ENCODE peak calls at places on chromosomes 13 and 19, in eight cellular contexts. One of them, this sample, is unnamed.

GRCh38 chr19:28042516-28042915 is 1170.4 kb downstream of the UQCRFS1 start:
- DNase-seq in neural progenitor cell: no peak
- DNase-seq in suprapubic skin: no peak
- DNase-seq in psoas muscle: no peak
- DNase-seq in BJ: no peak
- DNase-seq in transverse colon: no peak
- DNase-seq in PC-3: no peak
- DNase-seq in IMR-90: no peak
- DNase-seq in this sample: no peak

GRCh38 chr13:110886475-110887241 is 28.2 kb downstream of the ANKRD10 start:
- DNase-seq in IMR-90: no peak
- DNase-seq in transverse colon: no peak
- DNase-seq in neural progenitor cell: no peak
- DNase-seq in PC-3: no peak
- DNase-seq in psoas muscle: no peak
- DNase-seq in suprapubic skin: no peak
- DNase-seq in BJ: no peak
- DNase-seq in this sample: no peak

GRCh38 chr19:40510526-40511115 is 43.8 kb downstream of the SPTBN4 start:
- DNase-seq in psoas muscle: no peak
- DNase-seq in PC-3: no peak
- DNase-seq in IMR-90: peak; percentile 13
- DNase-seq in neural progenitor cell: no peak
- DNase-seq in BJ: peak; percentile 6
- DNase-seq in suprapubic skin: no peak
- DNase-seq in transverse colon: no peak
- DNase-seq in this sample: no peak

GRCh38 chr19:19602136-19602712 is 16.3 kb downstream of the PBX4 start:
- DNase-seq in neural progenitor cell: no peak
- DNase-seq in suprapubic skin: no peak
- DNase-seq in IMR-90: no peak
- DNase-seq in BJ: no peak
- DNase-seq in psoas muscle: no peak
- DNase-seq in transverse colon: no peak
- DNase-seq in PC-3: no peak
- DNase-seq in this sample: no peak

GRCh38 chr19:50431343-50432220 is 1.1 kb upstream of the MYBPC2 start:
- DNase-seq in IMR-90: peak; percentile 57
- DNase-seq in BJ: no peak
- DNase-seq in transverse colon: peak; percentile 90
- DNase-seq in PC-3: peak; percentile 84
- DNase-seq in psoas muscle: peak; percentile 93
- DNase-seq in neural progenitor cell: peak; percentile 93
- DNase-seq in suprapubic skin: peak; percentile 87
- DNase-seq in this sample: no peak

GRCh38 chr13:41459754-41460111 is 2.4 kb downstream of the RGCC start:
- DNase-seq in IMR-90: no peak
- DNase-seq in psoas muscle: no peak
- DNase-seq in neural progenitor cell: no peak
- DNase-seq in BJ: no peak
- DNase-seq in transverse colon: no peak
- DNase-seq in suprapubic skin: no peak
- DNase-seq in PC-3: no peak
- DNase-seq in this sample: no peak

GRCh38 chr19:41706741-41707501 is 1.5 kb upstream of the CEACAM5 start:
- DNase-seq in neural progenitor cell: peak; percentile 12
- DNase-seq in IMR-90: no peak
- DNase-seq in BJ: no peak
- DNase-seq in transverse colon: peak; percentile 87
- DNase-seq in psoas muscle: peak; percentile 59
- DNase-seq in PC-3: peak; percentile 71
- DNase-seq in suprapubic skin: no peak
- DNase-seq in this sample: no peak

GRCh38 chr19:10815969-10816635 is 19.9 kb downstream of the TMED1 start:
- DNase-seq in transverse colon: no peak
- DNase-seq in neural progenitor cell: no peak
- DNase-seq in suprapubic skin: no peak
- DNase-seq in IMR-90: peak; percentile 14
- DNase-seq in BJ: no peak
- DNase-seq in psoas muscle: no peak
- DNase-seq in PC-3: no peak
- DNase-seq in this sample: no peak

GRCh38 chr13:20495087-20496023 is 30.3 kb downstream of the CRYL1 start:
- DNase-seq in transverse colon: peak; percentile 73
- DNase-seq in psoas muscle: no peak
- DNase-seq in BJ: no peak
- DNase-seq in neural progenitor cell: peak; percentile 69
- DNase-seq in PC-3: peak; percentile 90
- DNase-seq in suprapubic skin: no peak
- DNase-seq in IMR-90: peak; percentile 72
- DNase-seq in this sample: no peak

GRCh38 chr19:17522988-17523872 is 11.8 kb downstream of the PGLS start:
- DNase-seq in BJ: no peak
- DNase-seq in PC-3: no peak
- DNase-seq in suprapubic skin: no peak
- DNase-seq in neural progenitor cell: no peak
- DNase-seq in psoas muscle: peak; percentile 69
- DNase-seq in IMR-90: no peak
- DNase-seq in transverse colon: peak; percentile 73
- DNase-seq in this sample: no peak

GRCh38 chr13:87554045-87554444 is 117.1 kb upstream of the SLITRK5 start:
- DNase-seq in BJ: no peak
- DNase-seq in psoas muscle: no peak
- DNase-seq in suprapubic skin: no peak
- DNase-seq in PC-3: no peak
- DNase-seq in IMR-90: no peak
- DNase-seq in transverse colon: no peak
- DNase-seq in neural progenitor cell: no peak
- DNase-seq in this sample: no peak

GRCh38 chr19:4183967-4184717 is 1.7 kb downstream of the ANKRD24 start:
- DNase-seq in suprapubic skin: no peak
- DNase-seq in IMR-90: no peak
- DNase-seq in neural progenitor cell: peak; percentile 42
- DNase-seq in psoas muscle: peak; percentile 75
- DNase-seq in transverse colon: no peak
- DNase-seq in PC-3: no peak
- DNase-seq in BJ: no peak
- DNase-seq in this sample: no peak

GRCh38 chr13:49560270-49561063 is 24.9 kb downstream of the RCBTB1 start:
- DNase-seq in PC-3: peak; percentile 38
- DNase-seq in suprapubic skin: no peak
- DNase-seq in BJ: no peak
- DNase-seq in IMR-90: peak; percentile 79
- DNase-seq in neural progenitor cell: peak; percentile 11
- DNase-seq in psoas muscle: no peak
- DNase-seq in transverse colon: peak; percentile 15
- DNase-seq in this sample: peak; percentile 28

GRCh38 chr13:92362717-92363116 is 863.9 kb upstream of the GPC6 start:
- DNase-seq in PC-3: no peak
- DNase-seq in psoas muscle: no peak
- DNase-seq in neural progenitor cell: peak; percentile 3
- DNase-seq in BJ: no peak
- DNase-seq in IMR-90: peak; percentile 7
- DNase-seq in suprapubic skin: no peak
- DNase-seq in transverse colon: no peak
- DNase-seq in this sample: no peak

GRCh38 chr19:6464070-6464873 is at the start of gene CRB3:
- DNase-seq in psoas muscle: no peak
- DNase-seq in IMR-90: no peak
- DNase-seq in neural progenitor cell: peak; percentile 53
- DNase-seq in transverse colon: peak; percentile 97
- DNase-seq in PC-3: peak; percentile 93
- DNase-seq in suprapubic skin: peak; percentile 83
- DNase-seq in BJ: no peak
- DNase-seq in this sample: no peak

GRCh38 chr19:18730885-18731513 is 47.5 kb downstream of the CRTC1 start:
- DNase-seq in psoas muscle: no peak
- DNase-seq in PC-3: no peak
- DNase-seq in BJ: no peak
- DNase-seq in suprapubic skin: no peak
- DNase-seq in IMR-90: no peak
- DNase-seq in neural progenitor cell: no peak
- DNase-seq in transverse colon: no peak
- DNase-seq in this sample: no peak

GRCh38 chr13:99053636-99054233 is 75.9 kb upstream of the DOCK9 start:
- DNase-seq in PC-3: no peak
- DNase-seq in IMR-90: no peak
- DNase-seq in BJ: no peak
- DNase-seq in psoas muscle: no peak
- DNase-seq in transverse colon: no peak
- DNase-seq in neural progenitor cell: peak; percentile 23
- DNase-seq in suprapubic skin: no peak
- DNase-seq in this sample: no peak

GRCh38 chr19:58261968-58262921 is 16.5 kb upstream of the ZNF8 start:
- DNase-seq in PC-3: peak; percentile 29
- DNase-seq in psoas muscle: no peak
- DNase-seq in BJ: no peak
- DNase-seq in IMR-90: no peak
- DNase-seq in suprapubic skin: no peak
- DNase-seq in neural progenitor cell: no peak
- DNase-seq in transverse colon: no peak
- DNase-seq in this sample: no peak

GRCh38 chr19:58265100-58265499 is 13.7 kb upstream of the ZNF8 start:
- DNase-seq in psoas muscle: no peak
- DNase-seq in suprapubic skin: no peak
- DNase-seq in IMR-90: no peak
- DNase-seq in PC-3: no peak
- DNase-seq in neural progenitor cell: no peak
- DNase-seq in transverse colon: no peak
- DNase-seq in BJ: no peak
- DNase-seq in this sample: no peak

GRCh38 chr19:58261600-58261967 is 17.2 kb upstream of the ZNF8 start:
- DNase-seq in neural progenitor cell: no peak
- DNase-seq in BJ: no peak
- DNase-seq in IMR-90: no peak
- DNase-seq in suprapubic skin: no peak
- DNase-seq in PC-3: no peak
- DNase-seq in transverse colon: no peak
- DNase-seq in psoas muscle: no peak
- DNase-seq in this sample: no peak

GRCh38 chr19:58268344-58268743 is 10.4 kb upstream of the ZNF8 start:
- DNase-seq in BJ: no peak
- DNase-seq in suprapubic skin: no peak
- DNase-seq in psoas muscle: no peak
- DNase-seq in PC-3: no peak
- DNase-seq in IMR-90: no peak
- DNase-seq in neural progenitor cell: no peak
- DNase-seq in transverse colon: no peak
- DNase-seq in this sample: no peak

GRCh38 chr19:58262922-58263296 is 15.8 kb upstream of the ZNF8 start:
- DNase-seq in transverse colon: no peak
- DNase-seq in psoas muscle: no peak
- DNase-seq in neural progenitor cell: no peak
- DNase-seq in BJ: no peak
- DNase-seq in PC-3: no peak
- DNase-seq in suprapubic skin: no peak
- DNase-seq in IMR-90: no peak
- DNase-seq in this sample: no peak
- H3K36me3 ChIP-seq in transverse colon: no peaks in the 10 kb centered on the region
- H3K36me3 ChIP-seq in psoas muscle: peaks cover 43% of the 10 kb centered on the region
- H3K36me3 ChIP-seq in neural progenitor cell: peaks cover 59% of the 10 kb centered on the region
- H3K36me3 ChIP-seq in BJ: peaks cover 11% of the 10 kb centered on the region
- H3K36me3 ChIP-seq in PC-3: peaks cover 88% of the 10 kb centered on the region
- H3K36me3 ChIP-seq in suprapubic skin: peaks cover 85% of the 10 kb centered on the region
- H3K36me3 ChIP-seq in IMR-90: peaks cover 71% of the 10 kb centered on the region
- H3K36me3 ChIP-seq in this sample: no peaks in the 10 kb centered on the region

GRCh38 chr19:46489445-46490272 is 6.0 kb downstream of the PNMA8B start:
- DNase-seq in PC-3: no peak
- DNase-seq in suprapubic skin: peak; percentile 72
- DNase-seq in neural progenitor cell: peak; percentile 67
- DNase-seq in transverse colon: peak; percentile 26
- DNase-seq in psoas muscle: peak; percentile 69
- DNase-seq in BJ: no peak
- DNase-seq in IMR-90: peak; percentile 62
- DNase-seq in this sample: no peak
- H3K4me3 ChIP-seq in PC-3: no peak overlapping the region
- H3K4me3 ChIP-seq in suprapubic skin: no peak overlapping the region
- H3K4me3 ChIP-seq in neural progenitor cell: peak overlapping the region; percentile 5
- H3K4me3 ChIP-seq in transverse colon: no peak overlapping the region
- H3K4me3 ChIP-seq in psoas muscle: peak overlapping the region; percentile 22
- H3K4me3 ChIP-seq in BJ: no peak overlapping the region
- H3K4me3 ChIP-seq in IMR-90: no peak overlapping the region
- H3K4me3 ChIP-seq in this sample: no peak overlapping the region

GRCh38 chr19:38141108-38141507 is 82.9 kb downstream of the DPF1 start:
- DNase-seq in neural progenitor cell: no peak
- DNase-seq in IMR-90: no peak
- DNase-seq in suprapubic skin: no peak
- DNase-seq in transverse colon: no peak
- DNase-seq in psoas muscle: no peak
- DNase-seq in PC-3: no peak
- DNase-seq in BJ: no peak
- DNase-seq in this sample: no peak

GRCh38 chr19:38144667-38145066 is 79.4 kb downstream of the DPF1 start:
- DNase-seq in suprapubic skin: no peak
- DNase-seq in PC-3: no peak
- DNase-seq in IMR-90: no peak
- DNase-seq in psoas muscle: no peak
- DNase-seq in BJ: no peak
- DNase-seq in transverse colon: no peak
- DNase-seq in neural progenitor cell: no peak
- DNase-seq in this sample: no peak

GRCh38 chr19:38145627-38146026 is 78.4 kb downstream of the DPF1 start:
- DNase-seq in neural progenitor cell: no peak
- DNase-seq in suprapubic skin: no peak
- DNase-seq in psoas muscle: no peak
- DNase-seq in PC-3: no peak
- DNase-seq in transverse colon: no peak
- DNase-seq in BJ: no peak
- DNase-seq in IMR-90: no peak
- DNase-seq in this sample: no peak

GRCh38 chr19:38142176-38143035 is 81.6 kb downstream of the DPF1 start:
- DNase-seq in BJ: no peak
- DNase-seq in neural progenitor cell: peak; percentile 83
- DNase-seq in psoas muscle: peak; percentile 84
- DNase-seq in transverse colon: peak; percentile 15
- DNase-seq in suprapubic skin: no peak
- DNase-seq in IMR-90: peak; percentile 28
- DNase-seq in PC-3: peak; percentile 31
- DNase-seq in this sample: no peak

DNA sequence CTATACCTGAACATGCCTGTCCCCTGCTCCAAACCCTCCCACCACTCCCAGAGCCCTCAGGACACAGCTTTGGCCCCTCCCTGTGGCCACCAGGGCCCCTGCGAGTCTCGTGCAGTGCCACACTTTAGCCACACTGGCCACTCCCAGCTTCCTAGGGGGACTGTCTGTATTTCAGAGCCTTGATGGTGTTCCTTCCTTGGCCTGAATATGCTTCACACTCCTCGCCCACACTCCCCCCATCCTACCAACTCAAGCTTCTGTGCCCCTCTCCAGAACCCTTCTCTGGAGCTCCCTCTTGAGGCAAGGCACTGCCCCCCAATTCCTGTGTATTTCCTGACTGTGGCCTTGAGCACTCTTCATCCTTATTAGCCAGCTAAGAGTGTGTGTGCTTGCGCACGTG is 80.2 kb downstream of the DPF1 start:
- DNase-seq in suprapubic skin: no peak
- DNase-seq in psoas muscle: no peak
- DNase-seq in neural progenitor cell: no peak
- DNase-seq in transverse colon: no peak
- DNase-seq in BJ: no peak
- DNase-seq in IMR-90: no peak
- DNase-seq in PC-3: no peak
- DNase-seq in this sample: no peak
- TF ChIP-seq CTCF in suprapubic skin: no peak
- TF ChIP-seq CTCF in psoas muscle: no peak
- TF ChIP-seq CTCF in neural progenitor cell: no peak
- TF ChIP-seq CTCF in transverse colon: no peak
- TF ChIP-seq CTCF in BJ: peak; percentile 31
- TF ChIP-seq CTCF in IMR-90: peak; percentile 18
- TF ChIP-seq CTCF in PC-3: peak; percentile 38
- TF ChIP-seq CTCF in this sample: peak; percentile 33

GRCh38 chr13:27643334-27644158 is 21.9 kb downstream of the POLR1D start:
- DNase-seq in neural progenitor cell: no peak
- DNase-seq in PC-3: no peak
- DNase-seq in transverse colon: no peak
- DNase-seq in psoas muscle: no peak
- DNase-seq in IMR-90: no peak
- DNase-seq in BJ: no peak
- DNase-seq in suprapubic skin: no peak
- DNase-seq in this sample: no peak
- H3K36me3 ChIP-seq in neural progenitor cell: peaks cover 17% of the 10 kb centered on the region
- H3K36me3 ChIP-seq in PC-3: peaks cover 5% of the 10 kb centered on the region
- H3K36me3 ChIP-seq in transverse colon: no peaks in the 10 kb centered on the region
- H3K36me3 ChIP-seq in psoas muscle: no peaks in the 10 kb centered on the region
- H3K36me3 ChIP-seq in IMR-90: peaks cover 1% of the 10 kb centered on the region
- H3K36me3 ChIP-seq in BJ: no peaks in the 10 kb centered on the region
- H3K36me3 ChIP-seq in suprapubic skin: peaks cover 4% of the 10 kb centered on the region
- H3K36me3 ChIP-seq in this sample: no peaks in the 10 kb centered on the region

This sample was measured in kidney epithelial cell.